ENCODE peak calls at places on chromosomes 2 and 18, in nine cellular contexts. C is fibroblast of lung; F is pons; H is CD8-positive, alpha-beta memory T cell; Z is T-helper 9 cell; B is D341Med; V is G401; J is T follicular helper cell; G is neural crest cell. S is an unnamed sample.

GRCh38 chr2:9336209-9336533 is 87.2 kb downstream of the ITGB1BP1 start:
- DNase-seq in B (peak), F (no peak), H (no peak), J (no peak), G (no peak), Z (no peak), C (peak), V (peak), S (no peak)

GRCh38 chr2:152166633-152167032 is 8.9 kb downstream of the STAM2 start:
- DNase-seq in J (no peak), C (peak), Z (no peak), G (no peak), V (no peak), B (no peak), H (no peak), F (no peak), S (no peak)

GRCh38 chr2:17918789-17919188 is 40.3 kb downstream of the KCNS3 start:
- DNase-seq in G (no peak), V (peak), B (no peak), Z (no peak), F (peak), H (no peak), C (no peak), J (no peak), S (no peak)

GRCh38 chr2:145751634-145752033 is 1231.7 kb upstream of the ZEB2 start:
- DNase-seq in B (no peak), C (peak), V (no peak), F (peak), J (no peak), G (no peak), Z (no peak), H (no peak), S (no peak)

GRCh38 chr2:102704531-102704930 is 57.3 kb upstream of the TMEM182 start:
- DNase-seq in J (no peak), H (no peak), B (no peak), F (no peak), G (no peak), Z (no peak), V (no peak), C (no peak), S (peak)

GRCh38 chr2:230807686-230808085 is 57.1 kb upstream of the ITM2C start:
- DNase-seq in G (no peak), F (no peak), B (no peak), H (no peak), Z (no peak), J (no peak), V (no peak), C (no peak), S (no peak)

GRCh38 chr18:8890957-8891464 is 185.7 kb downstream of the MTCL1 start:
- DNase-seq in F (no peak), Z (no peak), C (peak), J (no peak), G (no peak), V (no peak), H (no peak), B (no peak), S (no peak)

GRCh38 chr2:218404351-218405145 is 4.9 kb downstream of the CTDSP1 start:
- DNase-seq in H (no peak), V (no peak), G (no peak), J (no peak), Z (no peak), C (no peak), B (no peak), F (no peak), S (no peak)

GRCh38 chr2:54997826-54998225 is 52.4 kb downstream of the RTN4 start:
- DNase-seq in C (no peak), F (no peak), V (no peak), H (no peak), Z (no peak), J (no peak), B (no peak), G (no peak), S (no peak)

GRCh38 chr18:13464432-13465125 is 246.0 kb downstream of the LDLRAD4 start:
- DNase-seq in G (no peak), C (no peak), F (peak), J (peak), V (peak), H (peak), B (no peak), Z (peak), S (no peak)

GRCh38 chr2:233935426-233935825 is 18.3 kb downstream of the TRPM8 start:
- DNase-seq in B (no peak), C (no peak), G (no peak), H (no peak), F (no peak), Z (no peak), J (no peak), V (no peak), S (no peak)

GRCh38 chr2:165892541-165892940 is 61.0 kb downstream of the TTC21B start:
- DNase-seq in G (no peak), H (no peak), C (no peak), Z (no peak), B (no peak), F (no peak), V (no peak), J (no peak), S (no peak)

GRCh38 chr2:100895934-100896685 is 76.2 kb downstream of the NPAS2 start:
- DNase-seq in C (no peak), B (no peak), G (no peak), H (no peak), V (no peak), F (no peak), J (no peak), Z (no peak), S (no peak)

GRCh38 chr18:49548266-49548665 is 13.6 kb upstream of the LIPG start:
- DNase-seq in B (no peak), C (peak), H (no peak), J (no peak), Z (no peak), V (no peak), F (no peak), G (no peak), S (no peak)

GRCh38 chr2:109243526-109244425 is 114.8 kb downstream of the SH3RF3 start:
- DNase-seq in C (no peak), F (no peak), Z (no peak), G (no peak), B (no peak), J (no peak), V (no peak), H (no peak), S (no peak)

GRCh38 chr18:25351773-25352628 is at the start of gene ZNF521:
- DNase-seq in V (peak), H (no peak), B (peak), F (peak), J (no peak), C (peak), Z (no peak), G (peak), S (no peak)